ENCODE peak calls at places on chromosome 5, in six cellular contexts. One of them, this sample, is unnamed.

GRCh38 chr5:58999804-59000595 is 417.1 kb downstream of the RAB3C start:
- DNase-seq in IMR-90: no peak
- DNase-seq in A549: peak
- DNase-seq in H1: no peak
- DNase-seq in SK-N-SH: peak
- DNase-seq in GM12878: no peak
- DNase-seq in this sample: peak

GRCh38 chr5:122751293-122751753 is 23.6 kb upstream of the SNX2 start:
- DNase-seq in A549: peak
- DNase-seq in GM12878: no peak
- DNase-seq in H1: no peak
- DNase-seq in IMR-90: peak
- DNase-seq in SK-N-SH: no peak
- DNase-seq in this sample: peak

GRCh38 chr5:59709833-59710232 is 183.7 kb downstream of the PDE4D start:
- DNase-seq in A549: peak
- DNase-seq in SK-N-SH: no peak
- DNase-seq in GM12878: no peak
- DNase-seq in IMR-90: peak
- DNase-seq in H1: no peak
- DNase-seq in this sample: no peak

GRCh38 chr5:38707352-38708324 is 138.2 kb upstream of the OSMR start:
- DNase-seq in H1: no peak
- DNase-seq in SK-N-SH: peak
- DNase-seq in IMR-90: no peak
- DNase-seq in GM12878: no peak
- DNase-seq in A549: no peak
- DNase-seq in this sample: no peak

GRCh38 chr5:177382423-177383029 is 1.7 kb upstream of the SLC34A1 start:
- DNase-seq in SK-N-SH: peak
- DNase-seq in H1: no peak
- DNase-seq in A549: peak
- DNase-seq in GM12878: no peak
- DNase-seq in IMR-90: peak
- DNase-seq in this sample: peak

GRCh38 chr5:76556511-76557221 is 66.5 kb downstream of the F2RL2 start:
- DNase-seq in A549: no peak
- DNase-seq in H1: no peak
- DNase-seq in GM12878: peak
- DNase-seq in SK-N-SH: no peak
- DNase-seq in IMR-90: no peak
- DNase-seq in this sample: no peak

GRCh38 chr5:103452666-103453065 is 109.9 kb downstream of the NUDT12 start:
- DNase-seq in IMR-90: peak
- DNase-seq in SK-N-SH: no peak
- DNase-seq in A549: no peak
- DNase-seq in GM12878: no peak
- DNase-seq in H1: no peak
- DNase-seq in this sample: no peak

GRCh38 chr5:56516936-56517521 is 283.9 kb upstream of the ANKRD55 start:
- DNase-seq in A549: no peak
- DNase-seq in GM12878: no peak
- DNase-seq in H1: no peak
- DNase-seq in SK-N-SH: peak
- DNase-seq in IMR-90: peak
- DNase-seq in this sample: no peak

GRCh38 chr5:142544946-142545652 is 140.8 kb downstream of the FGF1 start:
- DNase-seq in SK-N-SH: no peak
- DNase-seq in IMR-90: peak
- DNase-seq in GM12878: no peak
- DNase-seq in H1: no peak
- DNase-seq in A549: no peak
- DNase-seq in this sample: no peak

GRCh38 chr5:134122530-134122929 is 8.0 kb downstream of the TCF7 start:
- DNase-seq in A549: no peak
- DNase-seq in SK-N-SH: no peak
- DNase-seq in GM12878: no peak
- DNase-seq in IMR-90: no peak
- DNase-seq in H1: no peak
- DNase-seq in this sample: no peak

GRCh38 chr5:22850981-22851380 is 2.2 kb downstream of the CDH12 start:
- DNase-seq in SK-N-SH: no peak
- DNase-seq in GM12878: no peak
- DNase-seq in A549: no peak
- DNase-seq in IMR-90: no peak
- DNase-seq in H1: no peak
- DNase-seq in this sample: no peak

GRCh38 chr5:2011481-2012411 is 129.0 kb upstream of the IRX4 start:
- DNase-seq in H1: no peak
- DNase-seq in A549: no peak
- DNase-seq in IMR-90: no peak
- DNase-seq in SK-N-SH: no peak
- DNase-seq in GM12878: no peak
- DNase-seq in this sample: no peak
- TF ChIP-seq USF2 in H1: no peak
- TF ChIP-seq USF2 in A549: no peak
- TF ChIP-seq USF2 in IMR-90: no peak
- TF ChIP-seq USF2 in SK-N-SH: no peak
- TF ChIP-seq USF2 in GM12878: no peak
- TF ChIP-seq USF2 in this sample: no peak

GRCh38 chr5:136722581-136722980 is 357.2 kb upstream of the TRPC7 start:
- DNase-seq in IMR-90: no peak
- DNase-seq in SK-N-SH: no peak
- DNase-seq in A549: no peak
- DNase-seq in GM12878: no peak
- DNase-seq in H1: no peak
- DNase-seq in this sample: no peak

GRCh38 chr5:136730426-136730825 is 365.1 kb upstream of the TRPC7 start:
- DNase-seq in A549: no peak
- DNase-seq in GM12878: no peak
- DNase-seq in H1: no peak
- DNase-seq in SK-N-SH: no peak
- DNase-seq in IMR-90: no peak
- DNase-seq in this sample: no peak

GRCh38 chr5:136729901-136730355 is 364.6 kb upstream of the TRPC7 start:
- DNase-seq in A549: peak
- DNase-seq in H1: no peak
- DNase-seq in SK-N-SH: peak
- DNase-seq in GM12878: no peak
- DNase-seq in IMR-90: peak
- DNase-seq in this sample: no peak

GRCh38 chr5:136724161-136724560 is 358.8 kb upstream of the TRPC7 start:
- DNase-seq in H1: no peak
- DNase-seq in A549: no peak
- DNase-seq in IMR-90: no peak
- DNase-seq in GM12878: no peak
- DNase-seq in SK-N-SH: no peak
- DNase-seq in this sample: no peak

GRCh38 chr5:136726506-136726905 is 361.2 kb upstream of the TRPC7 start:
- DNase-seq in IMR-90: no peak
- DNase-seq in GM12878: no peak
- DNase-seq in A549: no peak
- DNase-seq in H1: no peak
- DNase-seq in SK-N-SH: no peak
- DNase-seq in this sample: no peak
- TF ChIP-seq USF2 in IMR-90: no peak
- TF ChIP-seq USF2 in GM12878: no peak
- TF ChIP-seq USF2 in A549: no peak
- TF ChIP-seq USF2 in H1: no peak
- TF ChIP-seq USF2 in SK-N-SH: no peak
- TF ChIP-seq USF2 in this sample: no peak

GRCh38 chr5:79743846-79744605 is 54.4 kb downstream of the CMYA5 start:
- DNase-seq in SK-N-SH: no peak
- DNase-seq in H1: no peak
- DNase-seq in GM12878: no peak
- DNase-seq in A549: no peak
- DNase-seq in IMR-90: peak
- DNase-seq in this sample: no peak
- TF ChIP-seq USF2 in SK-N-SH: no peak
- TF ChIP-seq USF2 in H1: no peak
- TF ChIP-seq USF2 in GM12878: no peak
- TF ChIP-seq USF2 in A549: no peak
- TF ChIP-seq USF2 in IMR-90: no peak
- TF ChIP-seq USF2 in this sample: no peak

GRCh38 chr5:141343242-141343952 is at the start of gene PCDHGA3:
- DNase-seq in SK-N-SH: no peak
- DNase-seq in GM12878: no peak
- DNase-seq in A549: peak
- DNase-seq in H1: no peak
- DNase-seq in IMR-90: peak
- DNase-seq in this sample: no peak
- TF ChIP-seq USF2 in SK-N-SH: no peak
- TF ChIP-seq USF2 in GM12878: no peak
- TF ChIP-seq USF2 in A549: no peak
- TF ChIP-seq USF2 in H1: no peak
- TF ChIP-seq USF2 in IMR-90: no peak
- TF ChIP-seq USF2 in this sample: no peak

GRCh38 chr5:91925249-91925648 is 542.1 kb upstream of the ARRDC3 start:
- DNase-seq in GM12878: no peak
- DNase-seq in SK-N-SH: no peak
- DNase-seq in A549: peak
- DNase-seq in IMR-90: no peak
- DNase-seq in H1: no peak
- DNase-seq in this sample: no peak
- TF ChIP-seq USF2 in GM12878: no peak
- TF ChIP-seq USF2 in SK-N-SH: no peak
- TF ChIP-seq USF2 in A549: no peak
- TF ChIP-seq USF2 in IMR-90: no peak
- TF ChIP-seq USF2 in H1: no peak
- TF ChIP-seq USF2 in this sample: no peak

DNA sequence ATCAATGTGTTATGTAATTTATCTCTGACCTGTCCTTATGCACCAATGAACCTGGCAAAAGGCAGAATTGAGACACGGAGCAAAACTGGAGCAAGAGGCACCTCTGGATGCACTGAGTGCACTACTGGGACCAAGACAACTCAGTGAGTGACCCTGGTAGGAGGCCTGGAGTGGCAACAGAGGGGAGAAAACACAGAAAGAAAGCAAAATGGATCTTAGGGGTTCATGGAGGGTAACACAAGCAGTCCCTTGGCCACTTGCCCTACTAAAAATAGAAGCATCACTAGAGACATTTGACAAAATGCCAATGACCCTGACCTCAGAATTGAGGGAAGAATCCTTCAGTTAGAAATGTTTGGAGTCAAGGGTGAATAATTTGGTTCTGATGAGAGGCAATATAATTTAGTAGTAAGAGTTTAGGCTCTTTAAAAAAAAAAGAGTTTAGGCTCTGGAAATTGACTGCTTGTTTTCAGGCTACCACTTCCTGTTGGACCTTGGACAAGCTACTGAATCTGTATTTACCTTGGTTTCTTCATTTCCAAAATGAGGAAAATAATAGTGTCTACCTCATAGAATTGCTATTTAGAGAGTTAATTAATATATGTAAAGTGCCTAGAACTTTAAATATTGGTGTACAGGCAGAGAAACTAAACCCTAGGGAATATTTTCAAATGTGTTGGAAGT is 234.9 kb upstream of the TARS1 start:
- DNase-seq in SK-N-SH: no peak
- DNase-seq in A549: no peak
- DNase-seq in H1: no peak
- DNase-seq in GM12878: no peak
- DNase-seq in IMR-90: no peak
- DNase-seq in this sample: no peak
- TF ChIP-seq USF2 in SK-N-SH: no peak
- TF ChIP-seq USF2 in A549: no peak
- TF ChIP-seq USF2 in H1: no peak
- TF ChIP-seq USF2 in GM12878: no peak
- TF ChIP-seq USF2 in IMR-90: no peak
- TF ChIP-seq USF2 in this sample: no peak

GRCh38 chr5:33937017-33937699 is 972 bp downstream of the RXFP3 start:
- DNase-seq in GM12878: no peak
- DNase-seq in H1: no peak
- DNase-seq in IMR-90: no peak
- DNase-seq in SK-N-SH: peak
- DNase-seq in A549: no peak
- DNase-seq in this sample: no peak
- TF ChIP-seq USF2 in GM12878: no peak
- TF ChIP-seq USF2 in H1: no peak
- TF ChIP-seq USF2 in IMR-90: no peak
- TF ChIP-seq USF2 in SK-N-SH: no peak
- TF ChIP-seq USF2 in A549: no peak
- TF ChIP-seq USF2 in this sample: no peak

DNA sequence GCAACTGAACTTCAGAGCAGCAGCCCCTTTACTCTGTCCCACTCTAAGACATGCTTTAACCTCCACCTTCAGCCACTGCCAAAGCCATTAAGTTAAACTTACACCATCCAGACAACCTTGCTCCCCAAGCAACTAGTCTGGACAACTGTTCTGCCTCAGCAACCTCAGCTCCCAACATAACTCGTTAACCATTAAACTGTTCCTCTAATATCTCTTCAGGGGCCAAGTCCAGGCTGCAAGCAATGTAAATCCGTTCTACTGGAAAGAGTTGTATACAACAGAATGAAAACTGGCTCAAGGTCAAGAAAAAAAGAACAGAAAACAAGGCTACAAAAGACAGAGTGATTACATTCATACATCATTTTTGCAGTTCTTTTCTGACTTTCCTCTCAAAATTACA is 131.7 kb upstream of the TARS1 start:
- DNase-seq in SK-N-SH: no peak
- DNase-seq in A549: no peak
- DNase-seq in GM12878: no peak
- DNase-seq in H1: no peak
- DNase-seq in IMR-90: no peak
- DNase-seq in this sample: no peak
- TF ChIP-seq USF2 in SK-N-SH: no peak
- TF ChIP-seq USF2 in A549: no peak
- TF ChIP-seq USF2 in GM12878: no peak
- TF ChIP-seq USF2 in H1: no peak
- TF ChIP-seq USF2 in IMR-90: no peak
- TF ChIP-seq USF2 in this sample: no peak

DNA sequence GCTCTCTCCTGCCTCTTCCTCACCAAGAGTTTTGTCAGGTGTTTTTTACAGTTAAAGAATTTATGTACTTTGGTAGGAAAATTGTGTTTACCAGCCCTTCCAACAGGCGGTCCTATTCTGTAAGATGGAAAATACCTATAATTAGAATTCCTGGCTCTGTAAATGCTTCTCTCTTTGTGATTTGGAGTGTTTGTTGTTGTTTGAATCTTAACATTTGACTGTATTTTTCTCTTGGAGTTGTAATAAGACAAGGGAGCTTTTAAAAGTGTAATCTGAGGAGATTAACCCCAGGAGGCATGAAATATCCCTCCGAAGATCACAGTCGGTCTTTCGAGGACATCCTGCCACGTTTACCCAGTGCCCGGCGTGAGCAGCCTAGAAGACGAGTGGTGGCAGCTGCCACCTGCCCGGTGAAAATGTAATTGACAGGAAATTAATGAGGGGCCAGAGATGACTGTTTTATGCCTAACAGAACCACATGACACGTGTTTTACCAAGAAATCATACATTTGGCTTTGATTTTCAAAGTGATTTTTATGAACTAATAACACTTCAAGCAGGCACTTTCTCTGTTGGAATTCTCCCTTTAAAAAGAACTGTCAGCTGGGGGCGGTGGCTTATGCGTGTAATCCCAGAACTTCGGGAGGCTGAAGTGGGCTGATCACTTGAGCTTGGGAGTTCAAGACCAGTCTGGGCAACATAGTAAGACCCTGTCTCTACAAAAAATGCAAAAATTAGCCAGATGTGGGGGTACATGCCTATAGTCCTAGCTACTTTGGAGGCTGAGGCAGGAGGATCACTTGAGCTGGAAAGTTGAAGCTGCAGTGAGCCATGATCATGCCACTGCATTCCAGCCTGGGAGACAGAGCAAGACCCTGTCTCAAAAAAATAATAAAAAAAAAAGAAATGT is 20.0 kb downstream of the ANKRD33B start:
- DNase-seq in SK-N-SH: no peak
- DNase-seq in GM12878: no peak
- DNase-seq in IMR-90: no peak
- DNase-seq in A549: no peak
- DNase-seq in H1: no peak
- DNase-seq in this sample: no peak
- TF ChIP-seq USF2 in SK-N-SH: no peak
- TF ChIP-seq USF2 in GM12878: no peak
- TF ChIP-seq USF2 in IMR-90: no peak
- TF ChIP-seq USF2 in A549: no peak
- TF ChIP-seq USF2 in H1: no peak
- TF ChIP-seq USF2 in this sample: no peak